ENCODE peak calls at places on chromosome 6, in four cellular contexts. S is WTC11, Z is K562, H is HepG2. A is an unnamed sample.

GRCh38 chr6:157314705-157315321 is 8.5 kb downstream of the TMEM242 start:
- DNase-seq in Z (peak), H (peak), S (no peak), A (peak)

GRCh38 chr6:8274240-8274639 is 161.1 kb downstream of the SLC35B3 start:
- DNase-seq in H (no peak), Z (no peak), S (no peak), A (no peak)

GRCh38 chr6:26329763-26330511 is 35.1 kb upstream of the BTN3A2 start:
- DNase-seq in S (peak), H (peak), Z (peak), A (no peak)

GRCh38 chr6:15761045-15761502 is 98.2 kb upstream of the DTNBP1 start:
- DNase-seq in S (no peak), Z (no peak), H (no peak), A (no peak)

GRCh38 chr6:30542404-30542725 is 13.9 kb downstream of the GNL1 start:
- DNase-seq in H (no peak), Z (no peak), S (no peak), A (no peak)

GRCh38 chr6:107648983-107649382 is 159.1 kb downstream of the SOBP start:
- DNase-seq in H (no peak), S (no peak), Z (no peak), A (no peak)

GRCh38 chr6:113694278-113695077 is 162.7 kb upstream of the MARCKS start:
- DNase-seq in H (peak), S (no peak), Z (no peak), A (no peak)

GRCh38 chr6:33987531-33988021 is 158.3 kb downstream of the GRM4 start:
- DNase-seq in Z (peak), H (no peak), S (no peak), A (no peak)

GRCh38 chr6:36386495-36387439 is 702 bp downstream of the ETV7 start:
- DNase-seq in S (peak), H (no peak), Z (peak), A (no peak)

GRCh38 chr6:151869345-151869744 is 61.9 kb downstream of the ESR1 start:
- DNase-seq in Z (no peak), S (no peak), H (no peak), A (no peak)

GRCh38 chr6:108944707-108945685 is 96.8 kb downstream of the ARMC2 start:
- DNase-seq in Z (no peak), H (no peak), S (no peak), A (no peak)

GRCh38 chr6:36649721-36650484 is 28.6 kb upstream of the CDKN1A start:
- DNase-seq in Z (no peak), H (no peak), S (no peak), A (no peak)

GRCh38 chr6:132270745-132271414 is 130.4 kb downstream of the MOXD1 start:
- DNase-seq in Z (no peak), H (no peak), S (no peak), A (no peak)

GRCh38 chr6:111989743-111990142 is 64.2 kb upstream of the CCN6 start:
- DNase-seq in H (no peak), Z (no peak), S (no peak), A (no peak)

GRCh38 chr6:134456284-134456683 is 138.4 kb upstream of the SGK1 start:
- DNase-seq in H (no peak), Z (no peak), S (no peak), A (no peak)

GRCh38 chr6:61751986-61752385 is 534.0 kb downstream of the KHDRBS2 start:
- DNase-seq in Z (no peak), S (no peak), H (no peak), A (no peak)

GRCh38 chr6:31734703-31735500 is 1.4 kb downstream of the CLIC1 start:
- DNase-seq in S (no peak), Z (peak), H (peak), A (no peak)

GRCh38 chr6:161618816-161619454 is 345.1 kb upstream of the AGPAT4 start:
- DNase-seq in S (peak), H (peak), Z (peak), A (peak)

GRCh38 chr6:48834706-48835105 is 628.3 kb downstream of the MMUT start:
- DNase-seq in H (no peak), Z (no peak), S (no peak), A (no peak)

GRCh38 chr6:63787021-63787420 is 151.4 kb downstream of the PHF3 start:
- DNase-seq in S (no peak), Z (no peak), H (no peak), A (no peak)

GRCh38 chr6:25342784-25343183 is 63.6 kb downstream of the CARMIL1 start:
- DNase-seq in Z (no peak), S (no peak), H (no peak), A (no peak)

GRCh38 chr6:19478992-19479391 is 358.2 kb upstream of the ID4 start:
- DNase-seq in H (no peak), Z (no peak), S (no peak), A (no peak)

DNA sequence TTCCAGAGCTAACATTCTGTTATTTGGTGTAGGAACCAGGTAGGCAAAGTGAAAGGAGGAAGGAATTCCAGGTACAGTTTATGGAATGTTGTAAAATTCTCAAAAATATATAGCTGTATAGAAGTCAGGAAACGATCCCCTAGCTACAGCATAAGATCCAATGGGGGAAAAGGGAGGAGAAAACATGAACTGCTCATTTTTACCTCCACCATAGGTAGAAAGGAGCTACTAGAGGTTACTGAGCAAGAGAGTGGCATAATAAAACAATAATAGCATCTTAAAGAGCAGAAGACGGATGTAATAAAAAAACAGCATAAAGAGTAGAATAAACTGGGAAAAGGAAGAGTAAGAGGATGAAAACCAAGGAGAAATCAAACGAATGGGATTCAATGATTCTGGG is 26.9 kb downstream of the EPB41L2 start:
- DNase-seq in Z (no peak), H (no peak), S (no peak), A (no peak)
- TF ChIP-seq ELF4 in Z (no peak), H (no peak), S (no peak), A (no peak)

GRCh38 chr6:166006593-166007301 is 160.9 kb downstream of the TBXT start:
- DNase-seq in H (no peak), Z (no peak), S (no peak), A (no peak)

GRCh38 chr6:166004491-166005275 is 163.0 kb downstream of the TBXT start:
- DNase-seq in S (no peak), H (no peak), Z (no peak), A (no peak)

GRCh38 chr6:166005401-166005845 is 162.2 kb downstream of the TBXT start:
- DNase-seq in H (no peak), Z (no peak), S (no peak), A (no peak)

GRCh38 chr6:166007349-166008263 is 160.0 kb downstream of the TBXT start:
- DNase-seq in Z (no peak), H (no peak), S (no peak), A (no peak)

GRCh38 chr6:166005846-166006592 is 161.6 kb downstream of the TBXT start:
- DNase-seq in S (no peak), H (no peak), Z (no peak), A (peak)
- TF ChIP-seq ELF4 in S (no peak), H (no peak), Z (no peak), A (no peak)

GRCh38 chr6:80638222-80639055 is 532.0 kb downstream of the BCKDHB start:
- DNase-seq in S (no peak), Z (no peak), H (peak), A (peak)

GRCh38 chr6:80639243-80639642 is 532.8 kb downstream of the BCKDHB start:
- DNase-seq in S (no peak), H (no peak), Z (no peak), A (no peak)

GRCh38 chr6:80641591-80641990 is 535.1 kb downstream of the BCKDHB start:
- DNase-seq in H (no peak), Z (no peak), S (no peak), A (no peak)

GRCh38 chr6:80642452-80642851 is 536.0 kb downstream of the BCKDHB start:
- DNase-seq in S (no peak), H (no peak), Z (no peak), A (no peak)

DNA sequence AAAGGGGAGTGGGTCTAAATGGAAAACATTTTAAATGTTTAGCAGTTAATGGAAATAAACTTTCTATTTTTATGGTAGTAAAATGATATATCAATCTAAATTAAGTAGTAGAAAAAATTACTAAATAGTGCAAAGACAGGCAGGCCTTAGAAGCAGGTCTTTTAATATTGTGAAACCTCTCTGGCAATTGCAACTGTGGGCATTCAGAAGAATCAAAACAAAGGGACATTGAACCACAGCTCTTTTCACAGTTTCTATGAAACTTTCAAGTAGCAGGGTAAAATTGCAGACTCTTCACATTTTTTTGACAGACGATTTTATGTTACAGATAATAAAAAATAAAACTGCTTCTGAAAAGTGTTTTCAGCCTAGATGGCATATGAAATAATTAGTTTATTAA is 533.7 kb downstream of the BCKDHB start:
- DNase-seq in Z (no peak), S (no peak), H (no peak), A (no peak)
- TF ChIP-seq ELF4 in Z (no peak), S (no peak), H (no peak), A (no peak)

GRCh38 chr6:137861550-137862337 is 5.3 kb upstream of the TNFAIP3 start:
- DNase-seq in S (no peak), H (no peak), Z (peak), A (no peak)
- TF ChIP-seq ELF4 in S (no peak), H (no peak), Z (no peak), A (no peak)

DNA sequence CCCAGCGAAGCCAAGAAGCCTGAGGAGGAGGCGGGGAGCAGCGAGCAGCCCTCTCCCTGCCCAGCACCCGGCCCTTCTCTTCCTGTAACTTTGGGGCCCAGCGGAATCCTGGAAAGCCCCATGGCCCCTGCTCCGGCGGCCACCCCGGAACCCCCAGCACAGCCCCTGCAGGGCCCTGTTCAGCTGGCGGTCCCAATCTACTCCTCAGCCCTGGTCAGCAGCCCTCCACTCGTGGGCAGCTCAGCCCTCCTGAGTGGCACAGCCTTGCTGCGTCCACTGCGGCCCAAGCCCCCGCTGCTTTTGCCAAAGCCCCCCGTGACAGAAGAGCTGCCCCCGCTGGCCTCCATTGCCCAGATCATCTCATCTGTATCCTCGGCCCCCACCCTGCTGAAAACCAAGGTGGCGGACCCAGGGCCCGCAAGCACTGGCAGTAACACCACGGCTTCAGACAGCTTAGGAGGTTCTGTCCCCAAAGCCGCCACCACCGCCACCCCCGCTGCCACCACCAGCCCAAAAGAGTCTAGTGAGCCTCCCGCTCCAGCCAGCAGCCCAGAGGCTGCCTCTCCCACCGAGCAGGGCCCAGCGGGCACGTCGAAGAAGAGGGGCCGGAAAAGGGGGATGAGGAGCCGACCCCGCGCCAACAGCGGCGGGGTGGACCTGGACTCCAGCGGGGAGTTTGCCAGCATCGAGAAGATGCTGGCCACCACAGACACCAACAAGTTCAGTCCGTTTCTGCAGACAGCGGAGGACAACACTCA is 81.9 kb downstream of the SSR1 start:
- DNase-seq in Z (no peak), S (no peak), H (no peak), A (no peak)
- TF ChIP-seq ELF4 in Z (no peak), S (no peak), H (no peak), A (no peak)

GRCh38 chr6:104689551-104690205 is 170.0 kb downstream of the HACE1 start:
- DNase-seq in S (no peak), Z (no peak), H (no peak), A (no peak)
- TF ChIP-seq ELF4 in S (no peak), Z (no peak), H (no peak), A (no peak)

GRCh38 chr6:16776394-16777017 is 15.2 kb upstream of the ATXN1 start:
- DNase-seq in S (no peak), Z (no peak), H (no peak), A (no peak)
- TF ChIP-seq ELF4 in S (no peak), Z (no peak), H (no peak), A (no peak)

GRCh38 chr6:136526196-136526930 is 23.9 kb downstream of the MAP7 start:
- DNase-seq in H (peak), S (peak), Z (peak), A (peak)
- TF ChIP-seq ELF4 in H (no peak), S (no peak), Z (no peak), A (no peak)

GRCh38 chr6:168542301-168542700 is 101.3 kb downstream of the SMOC2 start:
- DNase-seq in H (no peak), Z (no peak), S (no peak), A (no peak)

GRCh38 chr6:168550326-168550725 is 109.3 kb downstream of the SMOC2 start:
- DNase-seq in H (no peak), S (no peak), Z (no peak), A (no peak)

GRCh38 chr6:168545428-168545827 is 104.4 kb downstream of the SMOC2 start:
- DNase-seq in H (no peak), Z (no peak), S (no peak), A (no peak)

GRCh38 chr6:168546730-168547129 is 105.7 kb downstream of the SMOC2 start:
- DNase-seq in S (no peak), H (no peak), Z (no peak), A (no peak)

GRCh38 chr6:168546173-168546572 is 105.2 kb downstream of the SMOC2 start:
- DNase-seq in S (no peak), H (no peak), Z (no peak), A (no peak)
- TF ChIP-seq ELF4 in S (no peak), H (no peak), Z (no peak), A (no peak)

GRCh38 chr6:44653761-44654218 is 266.3 kb downstream of the CDC5L start:
- DNase-seq in H (no peak), Z (no peak), S (no peak), A (no peak)
- TF ChIP-seq ELF4 in H (no peak), Z (no peak), S (no peak), A (no peak)

A was measured in HEK293T.